ENCODE peak calls at places on chromosomes 1 and 21, in eight cellular contexts. P is GM04504; S is HFFc6; G is mammary epithelial cell; A is stimulated activated CD8-positive, alpha-beta memory T cell treated with anti-CD3 and anti-CD28 coated beads, Interleukin-7, amount 100 ng/mL, for 48 hours; C is T-helper 17 cell; R is amygdala; T is GM03348. V is an unnamed sample.

GRCh38 chr1:14897080-14897449 is 256.5 kb upstream of the TMEM51 start:
- DNase-seq in A (no peak), T (no peak), R (no peak), P (no peak), G (no peak), C (no peak), S (no peak), V (no peak)

GRCh38 chr1:43199093-43199726 is 27.1 kb downstream of the CFAP57 start:
- DNase-seq in P (no peak), T (no peak), R (no peak), G (peak; percentile 64), C (no peak), A (no peak), S (no peak), V (no peak)

GRCh38 chr1:165073402-165074007 is 283.0 kb downstream of the LMX1A start:
- DNase-seq in P (peak; percentile 26), G (peak; percentile 35), C (no peak), S (peak; percentile 39), A (no peak), T (peak; percentile 76), R (no peak), V (no peak)

GRCh38 chr1:65431111-65431705 is 10.7 kb downstream of the LEPR start:
- DNase-seq in P (no peak), G (no peak), T (peak; percentile 41), C (no peak), R (no peak), A (no peak), S (peak; percentile 59), V (no peak)

GRCh38 chr1:20125091-20125490 is 5.8 kb upstream of the PLA2G2D start:
- DNase-seq in G (peak; percentile 15), T (no peak), R (no peak), C (no peak), P (no peak), A (no peak), S (no peak), V (no peak)

GRCh38 chr1:42776499-42776898 is 8.3 kb upstream of the TMEM269 start:
- DNase-seq in R (no peak), P (no peak), G (no peak), A (no peak), T (no peak), S (no peak), C (no peak), V (no peak)

GRCh38 chr1:110555807-110556470 is 37.0 kb upstream of the KCNA10 start:
- DNase-seq in S (no peak), P (no peak), G (no peak), R (peak; percentile 95), A (no peak), T (no peak), C (no peak), V (no peak)

GRCh38 chr21:16775056-16775455 is 737.8 kb upstream of the CXADR start:
- DNase-seq in S (no peak), A (no peak), C (no peak), R (peak; percentile 65), P (no peak), T (no peak), G (no peak), V (no peak)

GRCh38 chr1:32884726-32885125 is 1.6 kb upstream of the HPCA start:
- DNase-seq in T (no peak), G (no peak), C (no peak), P (no peak), R (no peak), A (no peak), S (no peak), V (no peak)

GRCh38 chr1:6188466-6188865 is 8.3 kb upstream of the CHD5 start:
- DNase-seq in C (no peak), S (no peak), R (no peak), P (no peak), G (peak; percentile 40), T (no peak), A (no peak), V (no peak)

GRCh38 chr1:3219725-3220467 is 150.9 kb downstream of the PRDM16 start:
- DNase-seq in C (no peak), P (no peak), S (no peak), A (no peak), T (no peak), G (no peak), R (no peak), V (no peak)

GRCh38 chr1:16166117-16166516 is 10.2 kb upstream of the EPHA2 start:
- DNase-seq in A (no peak), C (no peak), P (no peak), R (no peak), S (no peak), T (no peak), G (no peak), V (no peak)

GRCh38 chr1:116356673-116357072 is 16.4 kb upstream of the ATP1A1 start:
- DNase-seq in T (no peak), C (no peak), P (no peak), R (no peak), S (peak; percentile 33), G (no peak), A (no peak), V (no peak)

GRCh38 chr1:12478612-12478985 is 139.4 kb downstream of the DHRS3 start:
- DNase-seq in P (no peak), S (no peak), C (no peak), G (no peak), R (no peak), T (no peak), A (no peak), V (no peak)

GRCh38 chr1:179251675-179252074 is 22.2 kb upstream of the ABL2 start:
- DNase-seq in C (no peak), P (no peak), G (peak; percentile 25), A (no peak), S (peak; percentile 58), R (no peak), T (peak; percentile 70), V (peak; percentile 10)

GRCh38 chr1:63073530-63074306 is 248.6 kb upstream of the FOXD3 start:
- DNase-seq in P (no peak), C (no peak), R (peak; percentile 33), T (peak; percentile 19), G (no peak), A (no peak), S (no peak), V (no peak)

GRCh38 chr21:31282095-31282709 is 61.9 kb downstream of the TIAM1 start:
- DNase-seq in P (peak; percentile 40), S (peak; percentile 41), R (no peak), C (no peak), T (peak; percentile 84), A (no peak), G (peak; percentile 34), V (peak; percentile 64)

GRCh38 chr1:59143824-59144223 is 153.1 kb upstream of the FGGY start:
- DNase-seq in A (no peak), T (no peak), G (no peak), R (no peak), S (no peak), P (no peak), C (no peak), V (no peak)

GRCh38 chr1:92949937-92950817 is 11.1 kb downstream of the DIPK1A start:
- DNase-seq in P (peak; percentile 54), A (no peak), C (no peak), G (peak; percentile 73), T (peak; percentile 51), S (peak; percentile 71), R (no peak), V (peak; percentile 75)

GRCh38 chr1:26067432-26067911 is at the start of gene TRIM63:
- DNase-seq in A (no peak), R (no peak), C (no peak), T (no peak), G (no peak), S (no peak), P (no peak), V (no peak)

GRCh38 chr21:45420623-45421041 is 15.7 kb downstream of the COL18A1 start:
- DNase-seq in S (no peak), A (no peak), R (no peak), P (no peak), T (no peak), G (no peak), C (no peak), V (no peak)

GRCh38 chr1:239811211-239811902 is 280.3 kb upstream of the FMN2 start:
- DNase-seq in R (no peak), T (no peak), A (no peak), C (no peak), G (no peak), P (no peak), S (no peak), V (no peak)

GRCh38 chr1:153741946-153742345 is 14.1 kb downstream of the INTS3 start:
- DNase-seq in S (no peak), T (no peak), A (no peak), R (no peak), P (no peak), G (no peak), C (no peak), V (no peak)